ENCODE peak calls at places on chromosomes 16 and 17, in nine cellular contexts. Y, Z, E, O, J, W, M, D and N are unnamed samples.

GRCh38 chr16:46711106-46711769 is 21.8 kb downstream of the ORC6 start:
- DNase-seq in O (no peak), Z (no peak), M (no peak), E (no peak), Y (no peak), D (no peak), J (no peak), W (no peak), N (no peak)

GRCh38 chr17:35460354-35460851 is 11.8 kb upstream of the SLFN13 start:
- DNase-seq in J (no peak), W (peak), E (peak), Y (peak), Z (no peak), D (no peak), O (no peak), M (peak), N (no peak)

GRCh38 chr17:50917418-50917743 is 51.2 kb upstream of the TOB1 start:
- DNase-seq in O (no peak), Y (no peak), D (no peak), Z (no peak), J (no peak), W (no peak), M (no peak), E (no peak), N (no peak)

GRCh38 chr16:56336071-56336688 is 89.2 kb downstream of the AMFR start:
- DNase-seq in E (no peak), M (no peak), J (no peak), W (no peak), Y (no peak), O (no peak), D (no peak), Z (no peak), N (no peak)

GRCh38 chr16:50209548-50210265 is 56.6 kb downstream of the TENT4B start:
- DNase-seq in J (no peak), O (no peak), W (no peak), E (no peak), D (no peak), M (no peak), Y (no peak), Z (no peak), N (no peak)

GRCh38 chr17:6642592-6642991 is 1.7 kb downstream of the TXNDC17 start:
- DNase-seq in W (no peak), D (peak), M (no peak), J (no peak), O (no peak), E (no peak), Y (no peak), Z (no peak), N (no peak)

GRCh38 chr16:84003001-84003400 is 35.0 kb downstream of the NECAB2 start:
- DNase-seq in J (no peak), W (no peak), E (no peak), D (no peak), O (no peak), Z (no peak), Y (no peak), M (no peak), N (no peak)

GRCh38 chr17:41522301-41523224 is 3.9 kb upstream of the KRT15 start:
- DNase-seq in M (no peak), J (no peak), Z (no peak), Y (no peak), E (no peak), O (no peak), W (no peak), D (no peak), N (no peak)